ENCODE peak calls at places on chromosome 19, in nine cellular contexts. F is tibial nerve, N is AG10803, X is choroid plexus epithelial cell, P is Caco-2, Y is stomach, K is ascending aorta, G is left ventricle myocardium inferior, A is AG04450. U is an unnamed sample.

GRCh38 chr19:16315825-16316505 is 8.7 kb upstream of the KLF2 start:
- DNase-seq in F (no peak), N (peak), X (peak), P (peak), Y (no peak), K (no peak), G (peak), A (peak), U (peak)

GRCh38 chr19:11279505-11280236 is 16.3 kb upstream of the TSPAN16 start:
- DNase-seq in F (no peak), N (peak), X (no peak), P (no peak), Y (no peak), K (no peak), G (no peak), A (no peak), U (no peak)

GRCh38 chr19:17105548-17105947 is 30.0 kb downstream of the MYO9B start:
- DNase-seq in F (no peak), N (no peak), X (no peak), P (no peak), Y (no peak), K (no peak), G (no peak), A (no peak), U (no peak)

GRCh38 chr19:13025819-13026477 is 30.7 kb downstream of the NFIX start:
- DNase-seq in F (no peak), N (no peak), X (no peak), P (no peak), Y (no peak), K (no peak), G (no peak), A (no peak), U (no peak)

GRCh38 chr19:38009650-38010229 is 102.7 kb downstream of the SIPA1L3 start:
- DNase-seq in F (no peak), N (no peak), X (no peak), P (no peak), Y (no peak), K (no peak), G (no peak), A (no peak), U (no peak)

GRCh38 chr19:55703790-55704215 is 28.8 kb downstream of the EPN1 start:
- DNase-seq in F (no peak), N (peak), X (peak), P (no peak), Y (peak), K (no peak), G (no peak), A (no peak), U (peak)

GRCh38 chr19:11465605-11466004 is 15.2 kb downstream of the ELAVL3 start:
- DNase-seq in F (no peak), N (no peak), X (no peak), P (no peak), Y (no peak), K (no peak), G (no peak), A (no peak), U (no peak)

GRCh38 chr19:18895038-18895827 is 725 bp downstream of the CERS1 start:
- DNase-seq in F (no peak), N (peak), X (peak), P (peak), Y (no peak), K (no peak), G (no peak), A (no peak), U (peak)

GRCh38 chr19:18417250-18418033 is 1.8 kb upstream of the SSBP4 start:
- DNase-seq in F (peak), N (peak), X (peak), P (peak), Y (no peak), K (no peak), G (peak), A (no peak), U (no peak)

GRCh38 chr19:17125052-17125727 is 49.6 kb downstream of the MYO9B start:
- DNase-seq in F (no peak), N (peak), X (peak), P (no peak), Y (no peak), K (no peak), G (no peak), A (no peak), U (no peak)

GRCh38 chr19:49210108-49210900 is 52.7 kb downstream of the TRPM4 start:
- DNase-seq in F (peak), N (no peak), X (peak), P (peak), Y (no peak), K (no peak), G (no peak), A (no peak), U (peak)

GRCh38 chr19:34788074-34788473 is 15.1 kb upstream of the ZNF599 start:
- DNase-seq in F (no peak), N (no peak), X (no peak), P (no peak), Y (no peak), K (no peak), G (no peak), A (no peak), U (no peak)

GRCh38 chr19:10086032-10086903 is at the start of gene SHFL:
- DNase-seq in F (peak), N (peak), X (peak), P (no peak), Y (peak), K (no peak), G (peak), A (no peak), U (peak)

GRCh38 chr19:246551-246950 is 44.7 kb downstream of the PLPP2 start:
- DNase-seq in F (no peak), N (no peak), X (no peak), P (no peak), Y (no peak), K (no peak), G (no peak), A (no peak), U (no peak)

GRCh38 chr19:38658462-38659306 is 11.2 kb downstream of the ACTN4 start:
- DNase-seq in F (no peak), N (peak), X (peak), P (peak), Y (peak), K (no peak), G (no peak), A (peak), U (peak)

GRCh38 chr19:33392341-33393285 is 19.1 kb downstream of the CEBPG start:
- DNase-seq in F (peak), N (no peak), X (no peak), P (peak), Y (peak), K (no peak), G (peak), A (no peak), U (no peak)

GRCh38 chr19:52351512-52351911 is 15.5 kb downstream of the ZNF610 start:
- DNase-seq in F (no peak), N (no peak), X (no peak), P (no peak), Y (no peak), K (no peak), G (no peak), A (no peak), U (no peak)
- TF ChIP-seq CTCF in F (no peak), N (no peak), X (peak), P (no peak), Y (no peak), K (no peak), G (no peak), A (no peak), U (no peak)

GRCh38 chr19:29576043-29576442 is 30.0 kb upstream of the POP4 start:
- DNase-seq in F (no peak), N (peak), X (no peak), P (no peak), Y (no peak), K (no peak), G (no peak), A (no peak), U (no peak)
- H3K4me3 ChIP-seq in F (no peak), N (no peak), X (no peak), P (no peak), Y (no peak), K (no peak), G (no peak), A (no peak), U (no peak)

GRCh38 chr19:14149509-14149994 is 13.2 kb upstream of the ASF1B start:
- DNase-seq in F (peak), N (peak), X (no peak), P (no peak), Y (peak), K (no peak), G (peak), A (no peak), U (peak)

GRCh38 chr19:14150041-14150769 is 13.8 kb upstream of the ASF1B start:
- DNase-seq in F (no peak), N (no peak), X (no peak), P (no peak), Y (no peak), K (no peak), G (no peak), A (no peak), U (no peak)

GRCh38 chr19:14146789-14147216 is 10.4 kb upstream of the ASF1B start:
- DNase-seq in F (no peak), N (peak), X (peak), P (no peak), Y (no peak), K (no peak), G (no peak), A (peak), U (peak)

GRCh38 chr19:14149011-14149410 is 12.6 kb upstream of the ASF1B start:
- DNase-seq in F (no peak), N (no peak), X (no peak), P (no peak), Y (no peak), K (no peak), G (no peak), A (no peak), U (no peak)

DNA sequence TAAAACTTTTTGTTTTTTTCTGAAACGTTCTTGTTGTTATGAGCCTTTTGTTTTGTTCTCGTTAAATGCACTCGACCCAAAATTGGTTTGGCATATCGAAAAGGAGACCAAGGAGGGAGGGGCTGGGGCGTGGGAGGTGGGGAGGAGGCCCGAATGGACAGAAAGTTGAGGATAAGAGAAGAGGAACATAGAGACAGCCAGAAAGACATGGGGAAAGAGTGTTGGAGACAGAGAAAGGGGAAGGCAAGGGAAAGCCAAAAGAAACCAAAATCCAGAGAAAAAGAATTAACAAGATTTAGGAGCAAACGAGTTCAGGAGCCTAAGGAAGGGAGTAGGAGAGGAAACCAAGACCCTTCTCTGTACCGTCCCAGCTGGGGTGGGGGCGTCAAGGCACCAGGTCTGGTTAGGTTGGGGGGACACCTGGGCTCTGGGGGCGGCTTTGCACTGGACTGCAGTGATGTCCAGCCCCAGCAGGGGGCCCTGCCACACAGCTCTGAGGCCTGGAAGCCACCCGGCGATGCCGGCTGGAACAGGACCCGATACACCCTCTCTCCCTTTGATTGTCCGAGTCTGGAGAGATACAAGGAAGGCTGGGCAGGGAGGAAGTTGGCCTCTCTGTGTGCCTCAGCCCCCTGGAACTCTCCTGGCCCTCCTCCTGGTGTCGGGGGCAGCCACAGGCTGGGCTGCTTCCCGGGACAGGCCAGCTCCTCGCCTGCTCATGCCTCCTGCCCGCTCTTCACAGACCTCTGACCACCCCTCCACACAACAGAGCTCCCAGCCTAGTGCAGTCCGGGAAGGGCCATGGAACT is 11.6 kb upstream of the ASF1B start:
- DNase-seq in F (peak), N (peak), X (peak), P (peak), Y (peak), K (no peak), G (peak), A (peak), U (peak)
- TF ChIP-seq CTCF in F (peak), N (peak), X (peak), P (peak), Y (peak), K (peak), G (peak), A (peak), U (peak)

GRCh38 chr19:58396691-58397532 is 1.5 kb downstream of the RNF225 start:
- DNase-seq in F (no peak), N (no peak), X (no peak), P (no peak), Y (no peak), K (no peak), G (no peak), A (no peak), U (no peak)
- H3K4me3 ChIP-seq in F (no peak), N (no peak), X (no peak), P (no peak), Y (no peak), K (no peak), G (peak), A (no peak), U (peak)

DNA sequence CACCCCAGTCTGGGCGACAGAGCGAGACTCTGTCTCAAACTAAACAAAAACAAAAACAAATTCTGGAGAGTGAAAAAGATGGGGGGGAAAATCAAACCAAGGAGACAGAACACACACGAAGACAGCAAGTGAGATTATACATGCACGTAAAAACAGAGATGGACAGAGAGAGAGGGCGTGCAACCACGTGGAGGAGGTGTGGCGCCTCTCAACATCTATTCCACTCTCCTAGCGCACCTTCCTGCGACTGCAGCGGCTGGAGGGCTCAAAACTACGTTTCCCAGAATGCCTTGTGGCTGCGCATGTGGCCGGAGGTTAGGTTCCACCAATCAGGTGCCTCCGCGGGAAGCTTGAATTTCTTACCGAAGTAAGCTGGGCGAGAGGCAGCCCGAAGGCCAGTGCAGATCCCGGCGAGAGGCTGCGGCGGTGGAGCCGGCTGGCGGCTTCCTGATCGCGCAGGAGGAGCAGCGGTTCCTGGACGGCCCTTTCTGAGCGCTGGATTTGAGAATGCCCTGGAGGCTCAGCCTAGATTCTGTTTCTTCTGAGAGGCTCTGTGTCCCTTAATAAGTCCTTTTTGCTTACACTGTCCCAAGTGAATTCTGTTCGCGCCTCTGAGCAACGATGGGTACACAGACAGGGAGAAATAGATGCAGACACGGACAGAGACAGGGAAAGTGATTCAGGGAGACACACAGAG is 13.1 kb upstream of the NANOS2 start:
- DNase-seq in F (peak), N (peak), X (peak), P (peak), Y (peak), K (peak), G (peak), A (peak), U (peak)
- TF ChIP-seq CTCF in F (no peak), N (no peak), X (no peak), P (peak), Y (no peak), K (no peak), G (peak), A (no peak), U (peak)

GRCh38 chr19:7199613-7200533 is 94.3 kb downstream of the INSR start:
- DNase-seq in F (no peak), N (no peak), X (no peak), P (peak), Y (peak), K (no peak), G (no peak), A (no peak), U (no peak)

GRCh38 chr19:7194566-7194965 is 99.6 kb downstream of the INSR start:
- DNase-seq in F (no peak), N (no peak), X (no peak), P (no peak), Y (no peak), K (no peak), G (no peak), A (no peak), U (no peak)

GRCh38 chr19:7197760-7198696 is 96.2 kb downstream of the INSR start:
- DNase-seq in F (peak), N (peak), X (peak), P (peak), Y (peak), K (peak), G (peak), A (peak), U (peak)

GRCh38 chr19:7197169-7197759 is 97.0 kb downstream of the INSR start:
- DNase-seq in F (peak), N (peak), X (peak), P (peak), Y (peak), K (peak), G (peak), A (peak), U (peak)

GRCh38 chr19:7196721-7197168 is 97.5 kb downstream of the INSR start:
- DNase-seq in F (peak), N (peak), X (no peak), P (no peak), Y (no peak), K (no peak), G (no peak), A (no peak), U (no peak)
- H3K4me3 ChIP-seq in F (peak), N (peak), X (peak), P (peak), Y (peak), K (peak), G (peak), A (peak), U (no peak)

GRCh38 chr19:2969104-2969504 is 8.3 kb upstream of the TLE6 start:
- DNase-seq in F (no peak), N (no peak), X (peak), P (no peak), Y (peak), K (no peak), G (peak), A (no peak), U (no peak)
- TF ChIP-seq CTCF in F (no peak), N (no peak), X (no peak), P (no peak), Y (no peak), K (no peak), G (no peak), A (no peak), U (no peak)

DNA sequence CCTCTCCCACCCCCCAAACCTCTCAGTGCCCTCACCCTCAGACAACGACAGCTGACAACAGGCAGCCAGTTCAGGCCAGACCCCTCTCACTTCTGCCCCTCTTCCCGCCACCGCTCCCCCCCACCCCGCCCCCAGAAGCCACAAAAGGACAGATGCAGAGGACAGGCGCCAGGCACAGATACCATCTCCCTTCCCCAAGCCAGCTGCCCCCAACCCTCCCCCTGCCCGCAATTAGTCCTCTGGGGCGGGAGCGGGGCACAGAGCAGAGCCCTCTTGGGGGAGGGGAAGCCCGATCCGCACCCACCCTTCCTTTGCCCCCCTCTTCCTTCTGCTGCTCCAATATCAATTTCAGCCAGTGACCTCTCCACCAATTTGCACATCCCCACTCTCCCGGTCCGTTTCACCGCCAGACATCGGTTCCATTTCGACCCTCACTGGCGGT is 585 bp upstream of the SHD start:
- DNase-seq in F (no peak), N (no peak), X (no peak), P (no peak), Y (no peak), K (no peak), G (no peak), A (no peak), U (no peak)
- H3K4me3 ChIP-seq in F (no peak), N (no peak), X (no peak), P (peak), Y (peak), K (no peak), G (peak), A (peak), U (no peak)

DNA sequence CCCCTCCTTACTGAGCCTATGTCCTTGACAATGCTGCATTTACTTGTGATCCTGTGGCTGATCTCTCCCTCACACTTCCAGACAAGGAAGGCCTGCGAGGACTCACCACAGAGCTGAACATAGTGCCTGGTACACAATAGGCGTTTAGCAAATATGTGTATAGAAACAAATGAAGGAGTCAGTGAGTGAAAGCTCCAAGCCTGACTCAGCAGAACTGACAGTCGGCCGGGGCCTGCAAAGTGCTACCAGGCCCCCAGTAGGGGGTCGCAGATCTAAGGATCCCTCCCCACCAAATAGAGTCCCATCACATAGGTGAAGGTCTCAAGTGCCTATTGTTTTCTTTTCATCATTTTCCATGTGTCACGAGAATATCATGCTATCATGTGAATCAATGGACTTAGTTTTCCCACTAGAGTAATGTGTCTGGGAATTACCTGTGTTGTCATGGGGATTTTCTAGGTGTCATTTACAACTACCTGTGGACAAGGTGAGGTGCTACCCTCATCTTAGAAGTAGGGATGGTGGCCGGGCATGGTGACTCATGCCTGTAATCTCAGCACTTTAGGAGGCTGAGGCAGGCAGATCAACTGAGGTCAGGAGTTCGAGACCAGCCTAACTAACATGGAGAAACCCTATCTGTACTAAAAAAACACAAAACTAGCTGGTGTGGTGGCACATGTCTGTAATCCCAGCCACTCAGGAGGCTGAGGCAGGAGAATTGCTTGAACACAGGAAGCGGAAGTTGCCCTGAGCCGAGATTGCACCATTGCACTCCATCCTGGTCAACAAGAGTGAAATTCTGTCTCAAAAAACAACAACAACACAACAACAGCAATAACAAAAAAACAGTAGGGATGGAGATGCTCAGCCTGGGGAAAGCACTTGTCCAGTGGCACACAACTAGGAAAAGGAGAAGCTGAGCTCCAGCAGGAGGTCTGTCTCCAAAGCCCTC is 50.3 kb upstream of the CYP2A7 start:
- DNase-seq in F (no peak), N (no peak), X (no peak), P (no peak), Y (no peak), K (no peak), G (no peak), A (no peak), U (no peak)
- TF ChIP-seq CTCF in F (no peak), N (no peak), X (no peak), P (no peak), Y (no peak), K (no peak), G (no peak), A (no peak), U (no peak)

U was measured in epithelial cell of esophagus.